ENCODE peak calls at places on chromosomes 6 and 20, in four cellular contexts. One of them, this sample, is unnamed. For H3K9me3, the result is how much of the 10 kb centered on the place peaks cover.

GRCh38 chr20:3123542-3123941 is 36.1 kb downstream of the FASTKD5 start:
- DNase-seq in HepG2: no peak
- DNase-seq in HCT116: no peak
- DNase-seq in K562: no peak
- DNase-seq in this sample: no peak

GRCh38 chr6:128498244-128498643 is 22.2 kb downstream of the PTPRK start:
- DNase-seq in K562: no peak
- DNase-seq in HepG2: no peak
- DNase-seq in HCT116: no peak
- DNase-seq in this sample: no peak

GRCh38 chr6:36765190-36765941 is 67.7 kb downstream of the RAB44 start:
- DNase-seq in HepG2: no peak
- DNase-seq in HCT116: no peak
- DNase-seq in K562: no peak
- DNase-seq in this sample: no peak

GRCh38 chr6:167566711-167567141 is 241.8 kb downstream of the TTLL2 start:
- DNase-seq in HepG2: no peak
- DNase-seq in HCT116: no peak
- DNase-seq in K562: no peak
- DNase-seq in this sample: no peak

GRCh38 chr6:44260011-44260410 is 2.7 kb upstream of the SLC35B2 start:
- DNase-seq in K562: no peak
- DNase-seq in HepG2: no peak
- DNase-seq in HCT116: no peak
- DNase-seq in this sample: no peak

GRCh38 chr6:52392944-52393343 is 27.2 kb upstream of the EFHC1 start:
- DNase-seq in HepG2: no peak
- DNase-seq in HCT116: no peak
- DNase-seq in K562: no peak
- DNase-seq in this sample: no peak

GRCh38 chr6:26284537-26285142 is 80.4 kb upstream of the BTN3A2 start:
- DNase-seq in K562: no peak
- DNase-seq in HepG2: no peak
- DNase-seq in HCT116: no peak
- DNase-seq in this sample: no peak

GRCh38 chr6:151387581-151387980 is 3.8 kb downstream of the ZBTB2 start:
- DNase-seq in HCT116: no peak
- DNase-seq in K562: no peak
- DNase-seq in HepG2: no peak
- DNase-seq in this sample: no peak

GRCh38 chr6:44100088-44100550 is 27.1 kb downstream of the MRPL14 start:
- DNase-seq in K562: peak
- DNase-seq in HepG2: peak
- DNase-seq in HCT116: no peak
- DNase-seq in this sample: no peak

GRCh38 chr6:16450285-16450684 is 211.9 kb downstream of the GMPR start:
- DNase-seq in K562: no peak
- DNase-seq in HepG2: no peak
- DNase-seq in HCT116: peak
- DNase-seq in this sample: no peak

GRCh38 chr20:22533823-22534751 is 50.3 kb downstream of the FOXA2 start:
- DNase-seq in HepG2: peak
- DNase-seq in K562: no peak
- DNase-seq in HCT116: no peak
- DNase-seq in this sample: no peak

GRCh38 chr6:17347012-17347411 is 46.4 kb upstream of the CAP2 start:
- DNase-seq in HepG2: no peak
- DNase-seq in HCT116: no peak
- DNase-seq in K562: no peak
- DNase-seq in this sample: no peak

GRCh38 chr20:41277049-41277448 is 40.5 kb downstream of the ZHX3 start:
- DNase-seq in HepG2: no peak
- DNase-seq in HCT116: no peak
- DNase-seq in K562: no peak
- DNase-seq in this sample: no peak

GRCh38 chr20:61991476-61991875 is 74.2 kb downstream of the TAF4 start:
- DNase-seq in HepG2: no peak
- DNase-seq in K562: no peak
- DNase-seq in HCT116: no peak
- DNase-seq in this sample: no peak
- H3K9me3 ChIP-seq in HepG2: under half
- H3K9me3 ChIP-seq in K562: under half
- H3K9me3 ChIP-seq in HCT116: under half
- H3K9me3 ChIP-seq in this sample: under half

DNA sequence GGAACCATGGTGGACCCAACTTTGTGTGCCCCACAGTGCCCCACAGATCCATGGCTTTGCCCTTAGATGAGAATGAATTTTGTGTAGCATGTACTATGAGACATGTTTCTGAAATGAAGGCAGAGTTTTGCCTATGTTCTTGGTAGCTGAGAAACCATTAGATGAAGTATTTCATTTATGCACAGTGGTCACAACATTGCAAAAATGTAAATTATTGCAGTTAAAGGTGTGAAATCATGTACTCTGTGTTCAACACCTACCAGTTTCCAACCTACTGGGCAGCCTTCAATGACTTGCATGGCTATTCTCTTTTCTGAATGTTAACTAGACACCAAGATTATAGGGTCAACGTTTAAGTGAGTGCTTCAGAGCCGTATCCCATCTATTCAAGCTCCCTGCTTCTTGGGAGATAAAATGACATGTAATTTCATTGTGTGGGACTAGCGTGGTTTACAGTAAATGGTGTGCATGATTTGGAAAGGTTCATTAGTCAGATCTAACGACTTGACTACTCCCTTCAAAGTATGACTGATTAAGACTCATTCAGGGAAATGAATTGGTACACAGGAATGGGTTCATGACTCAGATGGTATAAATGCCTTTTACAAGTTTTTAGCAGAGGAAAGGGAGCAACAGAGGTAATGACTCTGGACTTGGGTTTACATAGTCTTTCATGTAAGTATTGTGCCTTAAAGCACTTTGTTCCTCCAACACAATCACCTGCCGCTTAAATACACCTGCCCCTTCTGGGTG is 106.1 kb upstream of the AKIRIN2 start:
- DNase-seq in HCT116: no peak
- DNase-seq in HepG2: no peak
- DNase-seq in K562: no peak
- DNase-seq in this sample: peak
- TF ChIP-seq TCF7L2 in HCT116: no peak
- TF ChIP-seq TCF7L2 in HepG2: no peak
- TF ChIP-seq TCF7L2 in K562: no peak
- TF ChIP-seq TCF7L2 in this sample: no peak

DNA sequence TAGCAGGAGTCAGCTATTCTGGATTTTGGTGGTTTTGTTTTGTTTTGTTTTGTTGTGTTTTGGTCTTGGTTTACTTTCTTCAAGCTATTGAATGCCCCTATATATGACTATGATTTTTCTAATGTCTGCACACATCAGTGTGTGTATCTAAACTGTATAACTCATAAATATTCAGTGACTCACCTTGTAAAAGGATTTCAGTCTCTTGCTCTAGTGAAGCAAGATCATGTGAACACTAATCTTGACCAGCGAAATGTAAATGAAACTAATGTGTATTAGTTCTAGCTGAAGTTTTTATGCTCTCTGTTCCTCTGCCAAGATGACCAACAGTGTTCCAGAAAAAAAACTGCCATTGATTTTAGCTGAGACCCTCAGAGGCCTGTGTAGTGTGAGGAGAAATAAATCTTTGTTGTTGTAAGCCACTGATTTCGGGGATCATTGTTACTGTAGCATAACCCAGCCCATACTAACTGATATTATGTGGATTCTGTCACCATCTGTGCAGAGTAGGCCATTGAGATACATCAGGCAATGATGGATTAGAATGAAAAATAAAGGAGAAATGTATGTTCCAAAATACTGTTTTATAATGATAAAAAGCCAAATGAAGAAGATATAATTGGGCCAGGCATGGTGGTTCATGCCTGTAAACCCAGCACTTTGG is 11.5 kb upstream of the BTBD9 start:
- DNase-seq in HepG2: no peak
- DNase-seq in HCT116: no peak
- DNase-seq in K562: no peak
- DNase-seq in this sample: no peak
- TF ChIP-seq REST in HepG2: no peak
- TF ChIP-seq REST in HCT116: no peak
- TF ChIP-seq REST in K562: no peak
- TF ChIP-seq REST in this sample: no peak

DNA sequence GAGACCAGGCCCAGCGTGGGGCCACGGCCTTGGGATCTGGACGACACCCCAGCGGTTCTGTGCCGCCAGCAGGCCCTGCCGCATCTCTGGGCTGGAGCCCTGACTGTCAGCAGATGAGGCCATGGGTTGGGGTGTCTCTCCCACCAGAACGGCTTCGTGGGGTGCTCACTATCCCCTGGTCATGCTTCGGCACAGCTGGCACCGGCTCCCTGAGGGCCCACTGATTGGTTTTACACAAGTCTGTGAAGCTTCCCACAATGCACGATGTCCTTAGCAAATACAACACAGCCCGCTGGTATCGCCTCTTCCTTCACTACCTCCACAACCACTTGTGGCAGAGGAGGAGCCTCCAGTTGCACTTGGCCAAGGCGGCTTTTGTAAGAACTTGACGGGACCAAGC is 94.3 kb downstream of the THBS2 start:
- DNase-seq in HepG2: no peak
- DNase-seq in HCT116: no peak
- DNase-seq in K562: no peak
- DNase-seq in this sample: no peak
- H3K9me3 ChIP-seq in HepG2: under half
- H3K9me3 ChIP-seq in HCT116: under half
- H3K9me3 ChIP-seq in K562: under half
- H3K9me3 ChIP-seq in this sample: under half

GRCh38 chr6:341914-342831 is 49.4 kb upstream of the IRF4 start:
- DNase-seq in K562: no peak
- DNase-seq in HCT116: no peak
- DNase-seq in HepG2: no peak
- DNase-seq in this sample: no peak

GRCh38 chr6:342832-343179 is 48.7 kb upstream of the IRF4 start:
- DNase-seq in K562: no peak
- DNase-seq in HepG2: no peak
- DNase-seq in HCT116: no peak
- DNase-seq in this sample: no peak

GRCh38 chr6:339480-339879 is 47.2 kb downstream of the DUSP22 start:
- DNase-seq in HepG2: no peak
- DNase-seq in HCT116: no peak
- DNase-seq in K562: no peak
- DNase-seq in this sample: no peak

GRCh38 chr6:340181-340955 is 48.1 kb downstream of the DUSP22 start:
- DNase-seq in HCT116: no peak
- DNase-seq in HepG2: no peak
- DNase-seq in K562: no peak
- DNase-seq in this sample: no peak

DNA sequence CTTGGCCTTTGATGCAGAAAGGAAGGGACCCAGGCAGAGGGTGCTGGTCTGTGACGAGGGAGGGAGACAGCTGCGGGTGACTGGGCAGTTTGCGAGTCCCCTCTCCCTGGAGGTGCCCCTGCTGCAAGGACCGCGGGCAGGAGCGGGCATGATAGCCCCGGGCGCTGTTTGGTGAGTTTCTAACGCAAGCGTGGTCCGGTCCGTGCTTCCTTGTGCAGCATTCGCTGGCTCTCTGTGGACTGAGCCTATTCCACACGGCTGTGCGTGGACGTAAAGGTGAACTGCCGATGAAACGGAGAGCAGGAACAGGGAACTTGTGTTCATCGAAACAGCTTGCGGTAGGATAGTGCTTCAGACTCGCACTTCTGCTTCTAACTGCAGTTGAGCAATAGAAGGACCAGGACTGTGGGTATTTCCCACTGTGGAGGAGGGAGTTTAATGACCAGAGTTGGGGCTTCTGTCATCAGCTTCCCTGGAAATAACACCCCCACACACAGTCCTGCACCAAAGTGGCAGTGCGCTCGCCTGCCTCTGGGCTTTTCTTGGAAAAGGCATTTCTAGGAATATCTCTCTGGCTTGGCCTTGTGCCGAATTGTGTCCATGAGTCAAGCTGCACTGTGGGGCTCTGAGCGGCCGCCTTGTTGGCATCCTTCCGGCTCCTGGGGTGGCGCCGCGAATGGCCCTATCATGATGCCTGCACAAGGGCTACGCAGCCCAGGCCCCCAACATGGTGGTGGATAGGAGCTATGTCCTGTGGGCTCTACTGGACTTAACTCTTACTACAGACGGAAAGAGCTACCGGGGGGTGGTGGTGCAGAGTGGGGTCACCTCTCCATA is 48.9 kb downstream of the DUSP22 start:
- DNase-seq in K562: peak
- DNase-seq in HepG2: no peak
- DNase-seq in HCT116: no peak
- DNase-seq in this sample: no peak
- TF ChIP-seq TCF7L2 in K562: no peak
- TF ChIP-seq TCF7L2 in HepG2: no peak
- TF ChIP-seq TCF7L2 in HCT116: no peak
- TF ChIP-seq TCF7L2 in this sample: no peak

GRCh38 chr20:44807684-44808056 is 2.7 kb downstream of the RIMS4 start:
- DNase-seq in HCT116: no peak
- DNase-seq in K562: no peak
- DNase-seq in HepG2: no peak
- DNase-seq in this sample: no peak

GRCh38 chr20:44803383-44803941 is 6.9 kb downstream of the RIMS4 start:
- DNase-seq in HepG2: no peak
- DNase-seq in HCT116: no peak
- DNase-seq in K562: no peak
- DNase-seq in this sample: no peak

GRCh38 chr20:44807051-44807683 is 3.2 kb downstream of the RIMS4 start:
- DNase-seq in HepG2: no peak
- DNase-seq in K562: no peak
- DNase-seq in HCT116: no peak
- DNase-seq in this sample: no peak

GRCh38 chr20:44805335-44805734 is 5.0 kb downstream of the RIMS4 start:
- DNase-seq in HepG2: no peak
- DNase-seq in K562: no peak
- DNase-seq in HCT116: no peak
- DNase-seq in this sample: no peak

DNA sequence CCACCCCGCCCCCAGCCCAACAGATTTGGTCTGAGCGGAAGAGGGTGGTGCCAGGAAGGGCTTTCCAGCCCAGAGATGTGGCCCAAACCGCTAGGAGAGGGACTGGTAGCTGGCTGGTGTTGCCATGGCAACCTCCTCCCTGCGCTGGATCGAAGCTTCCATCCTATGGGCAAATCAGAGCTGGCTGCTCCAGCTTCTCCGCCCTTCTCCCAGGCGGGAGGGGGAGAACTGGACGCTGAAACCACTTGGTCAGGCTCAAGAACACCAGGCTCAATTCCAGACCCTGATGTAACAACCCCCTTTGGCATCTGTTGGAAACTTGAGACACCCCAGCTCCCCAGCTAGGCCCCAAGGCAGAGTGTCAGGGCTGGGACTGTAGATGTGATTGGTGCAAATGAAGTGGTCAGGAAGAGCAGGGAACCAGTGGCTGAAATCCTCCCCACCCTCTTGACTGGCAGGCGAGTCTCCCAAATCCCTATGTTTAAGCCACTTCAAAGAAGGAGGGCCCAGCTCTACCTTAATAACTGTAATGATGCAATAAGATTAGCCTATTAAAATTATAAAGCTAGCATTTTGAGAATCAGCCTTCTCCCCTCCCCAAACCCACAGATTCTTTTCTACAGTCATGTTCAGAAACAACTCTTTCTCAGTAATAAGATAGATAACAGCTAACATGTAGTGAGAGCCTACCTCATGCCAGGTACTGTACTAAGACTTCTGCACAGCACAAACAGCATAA is 4.2 kb downstream of the RIMS4 start:
- DNase-seq in HCT116: no peak
- DNase-seq in K562: peak
- DNase-seq in HepG2: no peak
- DNase-seq in this sample: no peak
- TF ChIP-seq REST in HCT116: no peak
- TF ChIP-seq REST in K562: no peak
- TF ChIP-seq REST in HepG2: no peak
- TF ChIP-seq REST in this sample: no peak